ENCODE peak calls at places on chromosomes 3 and 15, in seven cellular contexts. One of them, this sample, is unnamed.

GRCh38 chr3:101377209-101377608 is 56.8 kb upstream of the IMPG2 start:
- DNase-seq in left lung: no peak
- DNase-seq in pancreas: no peak
- DNase-seq in H9: no peak
- DNase-seq in body of pancreas: no peak
- DNase-seq in transverse colon: no peak
- DNase-seq in fibroblast of lung: no peak
- DNase-seq in this sample: no peak

GRCh38 chr3:53056442-53056841 is 10.6 kb upstream of the SFMBT1 start:
- DNase-seq in left lung: no peak
- DNase-seq in pancreas: no peak
- DNase-seq in H9: no peak
- DNase-seq in body of pancreas: no peak
- DNase-seq in transverse colon: no peak
- DNase-seq in fibroblast of lung: no peak
- DNase-seq in this sample: no peak

GRCh38 chr3:49609815-49610214 is 55.5 kb downstream of the BSN start:
- DNase-seq in left lung: no peak
- DNase-seq in pancreas: no peak
- DNase-seq in H9: no peak
- DNase-seq in body of pancreas: peak; percentile 16
- DNase-seq in transverse colon: no peak
- DNase-seq in fibroblast of lung: no peak
- DNase-seq in this sample: no peak

GRCh38 chr15:50676799-50677483 is 9.7 kb downstream of the TRPM7 start:
- DNase-seq in left lung: no peak
- DNase-seq in pancreas: no peak
- DNase-seq in H9: no peak
- DNase-seq in body of pancreas: no peak
- DNase-seq in transverse colon: no peak
- DNase-seq in fibroblast of lung: peak; percentile 9
- DNase-seq in this sample: no peak

GRCh38 chr3:134748698-134749097 is 46.4 kb upstream of the EPHB1 start:
- DNase-seq in left lung: no peak
- DNase-seq in pancreas: no peak
- DNase-seq in H9: no peak
- DNase-seq in body of pancreas: no peak
- DNase-seq in transverse colon: no peak
- DNase-seq in fibroblast of lung: no peak
- DNase-seq in this sample: no peak

GRCh38 chr3:40704224-40704623 is 179.5 kb downstream of the ZNF621 start:
- DNase-seq in left lung: no peak
- DNase-seq in pancreas: no peak
- DNase-seq in H9: no peak
- DNase-seq in body of pancreas: no peak
- DNase-seq in transverse colon: no peak
- DNase-seq in fibroblast of lung: no peak
- DNase-seq in this sample: no peak

GRCh38 chr3:32403663-32404062 is 12.0 kb downstream of the CMTM7 start:
- DNase-seq in left lung: no peak
- DNase-seq in pancreas: no peak
- DNase-seq in H9: no peak
- DNase-seq in body of pancreas: no peak
- DNase-seq in transverse colon: no peak
- DNase-seq in fibroblast of lung: no peak
- DNase-seq in this sample: no peak

GRCh38 chr3:50445919-50446318 is 57.5 kb downstream of the CACNA2D2 start:
- DNase-seq in left lung: peak; percentile 85
- DNase-seq in pancreas: peak; percentile 74
- DNase-seq in H9: no peak
- DNase-seq in body of pancreas: peak; percentile 80
- DNase-seq in transverse colon: peak; percentile 18
- DNase-seq in fibroblast of lung: no peak
- DNase-seq in this sample: no peak

GRCh38 chr15:59373215-59373614 is 544 bp upstream of the MYO1E start:
- DNase-seq in left lung: no peak
- DNase-seq in pancreas: no peak
- DNase-seq in H9: no peak
- DNase-seq in body of pancreas: no peak
- DNase-seq in transverse colon: no peak
- DNase-seq in fibroblast of lung: no peak
- DNase-seq in this sample: no peak

GRCh38 chr15:63517202-63517601 is 12.8 kb downstream of the USP3 start:
- DNase-seq in left lung: no peak
- DNase-seq in pancreas: no peak
- DNase-seq in H9: no peak
- DNase-seq in body of pancreas: no peak
- DNase-seq in transverse colon: no peak
- DNase-seq in fibroblast of lung: no peak
- DNase-seq in this sample: no peak

GRCh38 chr3:14549256-14549931 is 9.3 kb upstream of the GRIP2 start:
- DNase-seq in left lung: peak; percentile 21
- DNase-seq in pancreas: no peak
- DNase-seq in H9: no peak
- DNase-seq in body of pancreas: no peak
- DNase-seq in transverse colon: no peak
- DNase-seq in fibroblast of lung: no peak
- DNase-seq in this sample: no peak

GRCh38 chr15:96359772-96360498 is 29.4 kb downstream of the NR2F2 start:
- DNase-seq in left lung: peak; percentile 75
- DNase-seq in pancreas: no peak
- DNase-seq in H9: peak; percentile 53
- DNase-seq in body of pancreas: no peak
- DNase-seq in transverse colon: no peak
- DNase-seq in fibroblast of lung: peak; percentile 53
- DNase-seq in this sample: peak; percentile 83

GRCh38 chr3:111737712-111738097 is 121.4 kb upstream of the PHLDB2 start:
- DNase-seq in left lung: no peak
- DNase-seq in pancreas: no peak
- DNase-seq in H9: no peak
- DNase-seq in body of pancreas: peak; percentile 83
- DNase-seq in transverse colon: peak; percentile 17
- DNase-seq in fibroblast of lung: peak; percentile 97
- DNase-seq in this sample: peak; percentile 91

GRCh38 chr15:88378259-88378658 is 88.9 kb downstream of the MRPL46 start:
- DNase-seq in left lung: no peak
- DNase-seq in pancreas: no peak
- DNase-seq in H9: no peak
- DNase-seq in body of pancreas: no peak
- DNase-seq in transverse colon: no peak
- DNase-seq in fibroblast of lung: no peak
- DNase-seq in this sample: no peak

GRCh38 chr3:21942328-21942727 is 191.3 kb upstream of the ZNF385D start:
- DNase-seq in left lung: no peak
- DNase-seq in pancreas: no peak
- DNase-seq in H9: no peak
- DNase-seq in body of pancreas: no peak
- DNase-seq in transverse colon: no peak
- DNase-seq in fibroblast of lung: peak; percentile 86
- DNase-seq in this sample: no peak

GRCh38 chr3:45753095-45753494 is 43.2 kb downstream of the SLC6A20 start:
- DNase-seq in left lung: no peak
- DNase-seq in pancreas: no peak
- DNase-seq in H9: no peak
- DNase-seq in body of pancreas: no peak
- DNase-seq in transverse colon: no peak
- DNase-seq in fibroblast of lung: no peak
- DNase-seq in this sample: no peak

GRCh38 chr15:73983211-73983727 is 8.8 kb downstream of the STOML1 start:
- DNase-seq in left lung: peak; percentile 87
- DNase-seq in pancreas: peak; percentile 71
- DNase-seq in H9: no peak
- DNase-seq in body of pancreas: peak; percentile 56
- DNase-seq in transverse colon: peak; percentile 47
- DNase-seq in fibroblast of lung: peak; percentile 81
- DNase-seq in this sample: peak; percentile 65

GRCh38 chr3:38354588-38355344 is 8.2 kb downstream of the XYLB start:
- DNase-seq in left lung: no peak
- DNase-seq in pancreas: no peak
- DNase-seq in H9: no peak
- DNase-seq in body of pancreas: peak; percentile 51
- DNase-seq in transverse colon: peak; percentile 53
- DNase-seq in fibroblast of lung: peak; percentile 81
- DNase-seq in this sample: no peak

GRCh38 chr3:2535206-2535605 is 436.5 kb downstream of the CNTN4 start:
- DNase-seq in left lung: no peak
- DNase-seq in pancreas: no peak
- DNase-seq in H9: no peak
- DNase-seq in body of pancreas: no peak
- DNase-seq in transverse colon: no peak
- DNase-seq in fibroblast of lung: no peak
- DNase-seq in this sample: no peak

GRCh38 chr3:103218146-103218545 is 783.3 kb downstream of the ZPLD1 start:
- DNase-seq in left lung: no peak
- DNase-seq in pancreas: no peak
- DNase-seq in H9: no peak
- DNase-seq in body of pancreas: no peak
- DNase-seq in transverse colon: no peak
- DNase-seq in fibroblast of lung: no peak
- DNase-seq in this sample: no peak

GRCh38 chr3:187922704-187923393 is 177.6 kb upstream of the BCL6 start:
- DNase-seq in left lung: no peak
- DNase-seq in pancreas: no peak
- DNase-seq in H9: no peak
- DNase-seq in body of pancreas: no peak
- DNase-seq in transverse colon: no peak
- DNase-seq in fibroblast of lung: peak; percentile 38
- DNase-seq in this sample: no peak

GRCh38 chr3:186427627-186428026 is 65.6 kb upstream of the DGKG start:
- DNase-seq in left lung: no peak
- DNase-seq in pancreas: no peak
- DNase-seq in H9: no peak
- DNase-seq in body of pancreas: peak; percentile 17
- DNase-seq in transverse colon: no peak
- DNase-seq in fibroblast of lung: peak; percentile 47
- DNase-seq in this sample: no peak

GRCh38 chr3:17588422-17588821 is 154.0 kb downstream of the TBC1D5 start:
- DNase-seq in left lung: no peak
- DNase-seq in pancreas: no peak
- DNase-seq in H9: no peak
- DNase-seq in body of pancreas: no peak
- DNase-seq in transverse colon: no peak
- DNase-seq in fibroblast of lung: no peak
- DNase-seq in this sample: no peak

GRCh38 chr3:194893121-194893979 is 207.7 kb downstream of the FAM43A start:
- DNase-seq in left lung: no peak
- DNase-seq in pancreas: no peak
- DNase-seq in H9: no peak
- DNase-seq in body of pancreas: no peak
- DNase-seq in transverse colon: no peak
- DNase-seq in fibroblast of lung: no peak
- DNase-seq in this sample: no peak

GRCh38 chr15:98914626-98915025 is 93.0 kb downstream of the PGPEP1L start:
- DNase-seq in left lung: no peak
- DNase-seq in pancreas: no peak
- DNase-seq in H9: no peak
- DNase-seq in body of pancreas: no peak
- DNase-seq in transverse colon: no peak
- DNase-seq in fibroblast of lung: peak; percentile 82
- DNase-seq in this sample: no peak

GRCh38 chr15:43928152-43928551 is 101.3 kb downstream of the WDR76 start:
- DNase-seq in left lung: no peak
- DNase-seq in pancreas: no peak
- DNase-seq in H9: peak; percentile 89
- DNase-seq in body of pancreas: no peak
- DNase-seq in transverse colon: no peak
- DNase-seq in fibroblast of lung: no peak
- DNase-seq in this sample: no peak
- H3K4me1 ChIP-seq in left lung: no peaks in the 10 kb centered on the region
- H3K4me1 ChIP-seq in pancreas: no peaks in the 10 kb centered on the region
- H3K4me1 ChIP-seq in H9: peaks cover 35% of the 10 kb centered on the region
- H3K4me1 ChIP-seq in body of pancreas: no peaks in the 10 kb centered on the region
- H3K4me1 ChIP-seq in transverse colon: no peaks in the 10 kb centered on the region
- H3K4me1 ChIP-seq in fibroblast of lung: peaks cover 3% of the 10 kb centered on the region
- H3K4me1 ChIP-seq in this sample: no peaks in the 10 kb centered on the region

DNA sequence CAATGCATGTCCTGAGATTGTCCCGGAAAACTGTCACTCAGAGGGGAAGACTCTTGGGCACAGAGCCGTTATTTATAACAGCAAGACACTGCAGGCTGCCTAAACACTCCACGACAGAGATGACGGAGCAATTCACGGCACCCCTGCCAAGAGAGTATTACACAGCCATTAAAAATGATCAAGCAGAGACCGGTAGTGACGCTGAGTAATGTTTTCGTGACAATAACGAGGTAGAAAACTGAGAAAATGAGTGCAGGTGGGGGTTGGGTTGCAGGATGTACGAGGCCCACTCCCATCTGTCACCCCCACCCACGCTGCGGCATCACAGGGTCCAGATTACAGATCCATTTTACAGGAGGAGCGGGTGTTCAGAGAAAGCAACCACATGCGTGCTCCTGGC is 58.9 kb upstream of the LINGO1 start:
- DNase-seq in left lung: no peak
- DNase-seq in pancreas: no peak
- DNase-seq in H9: no peak
- DNase-seq in body of pancreas: no peak
- DNase-seq in transverse colon: no peak
- DNase-seq in fibroblast of lung: no peak
- DNase-seq in this sample: no peak
- H3K27me3 ChIP-seq in left lung: peaks cover 79% of the 10 kb centered on the region
- H3K27me3 ChIP-seq in pancreas: no peaks in the 10 kb centered on the region
- H3K27me3 ChIP-seq in H9: no peaks in the 10 kb centered on the region
- H3K27me3 ChIP-seq in body of pancreas: no peaks in the 10 kb centered on the region
- H3K27me3 ChIP-seq in transverse colon: peaks cover 59% of the 10 kb centered on the region
- H3K27me3 ChIP-seq in fibroblast of lung: peaks cover 4% of the 10 kb centered on the region
- H3K27me3 ChIP-seq in this sample: no peaks in the 10 kb centered on the region

GRCh38 chr3:127457094-127457475 is 133.4 kb downstream of the TPRA1 start:
- DNase-seq in left lung: peak; percentile 84
- DNase-seq in pancreas: peak; percentile 72
- DNase-seq in H9: peak; percentile 74
- DNase-seq in body of pancreas: peak; percentile 30
- DNase-seq in transverse colon: peak; percentile 13
- DNase-seq in fibroblast of lung: peak; percentile 23
- DNase-seq in this sample: no peak
- TF ChIP-seq CTCF in left lung: no peak
- TF ChIP-seq CTCF in pancreas: no peak
- TF ChIP-seq CTCF in H9: no peak
- TF ChIP-seq CTCF in body of pancreas: no peak
- TF ChIP-seq CTCF in transverse colon: no peak
- TF ChIP-seq CTCF in fibroblast of lung: no peak
- TF ChIP-seq CTCF in this sample: no peak

GRCh38 chr3:128276151-128276445 is 122.8 kb downstream of the EEFSEC start:
- DNase-seq in left lung: no peak
- DNase-seq in pancreas: no peak
- DNase-seq in H9: peak; percentile 19
- DNase-seq in body of pancreas: no peak
- DNase-seq in transverse colon: no peak
- DNase-seq in fibroblast of lung: no peak
- DNase-seq in this sample: no peak

GRCh38 chr3:128277378-128278049 is 124.2 kb downstream of the EEFSEC start:
- DNase-seq in left lung: no peak
- DNase-seq in pancreas: no peak
- DNase-seq in H9: peak; percentile 19
- DNase-seq in body of pancreas: no peak
- DNase-seq in transverse colon: no peak
- DNase-seq in fibroblast of lung: no peak
- DNase-seq in this sample: no peak

GRCh38 chr3:128278130-128278529 is 124.8 kb downstream of the EEFSEC start:
- DNase-seq in left lung: no peak
- DNase-seq in pancreas: no peak
- DNase-seq in H9: no peak
- DNase-seq in body of pancreas: no peak
- DNase-seq in transverse colon: no peak
- DNase-seq in fibroblast of lung: no peak
- DNase-seq in this sample: no peak

GRCh38 chr3:128275316-128276150 is 122.3 kb downstream of the EEFSEC start:
- DNase-seq in left lung: no peak
- DNase-seq in pancreas: no peak
- DNase-seq in H9: peak; percentile 18
- DNase-seq in body of pancreas: no peak
- DNase-seq in transverse colon: no peak
- DNase-seq in fibroblast of lung: no peak
- DNase-seq in this sample: no peak

GRCh38 chr3:128276577-128277183 is 123.4 kb downstream of the EEFSEC start:
- DNase-seq in left lung: no peak
- DNase-seq in pancreas: no peak
- DNase-seq in H9: peak; percentile 26
- DNase-seq in body of pancreas: no peak
- DNase-seq in transverse colon: no peak
- DNase-seq in fibroblast of lung: no peak
- DNase-seq in this sample: no peak
- H3K4me1 ChIP-seq in left lung: peaks cover 10% of the 10 kb centered on the region
- H3K4me1 ChIP-seq in pancreas: no peaks in the 10 kb centered on the region
- H3K4me1 ChIP-seq in H9: peaks cover 15% of the 10 kb centered on the region
- H3K4me1 ChIP-seq in body of pancreas: peaks cover 4% of the 10 kb centered on the region
- H3K4me1 ChIP-seq in transverse colon: peaks cover 3% of the 10 kb centered on the region
- H3K4me1 ChIP-seq in fibroblast of lung: peaks cover 18% of the 10 kb centered on the region
- H3K4me1 ChIP-seq in this sample: peaks cover 16% of the 10 kb centered on the region